ENCODE peak calls at places on chromosomes 11 and 22, in five cellular contexts. Y is activated CD4-positive, CD25-positive, alpha-beta regulatory T cell treated with anti-CD3 and anti-CD28 coated beads, Interleukin-2, amount 50 U/mL, for 16 hours; E is brain microvascular endothelial cell; J is nucleus accumbens; C is stimulated activated CD8-positive, alpha-beta memory T cell treated with anti-CD3 and anti-CD28 coated beads, Interleukin-15, amount 100 ng/mL, for 4 hours. A is an unnamed sample.

GRCh38 chr11:110184974-110185597 is 91.9 kb downstream of the ZC3H12C start:
- DNase-seq in Y (no peak), J (no peak), E (peak), C (no peak), A (peak)

GRCh38 chr11:125465254-125465653 is 30.8 kb downstream of the FEZ1 start:
- DNase-seq in E (no peak), J (no peak), Y (no peak), C (no peak), A (no peak)

GRCh38 chr11:13206086-13206640 is 71.4 kb upstream of the BMAL1 start:
- DNase-seq in Y (no peak), C (no peak), J (no peak), E (no peak), A (no peak)

GRCh38 chr11:118608268-118609214 is 1.1 kb downstream of the PHLDB1 start:
- DNase-seq in J (peak), Y (peak), C (peak), E (peak), A (no peak)

GRCh38 chr11:93817426-93818348 is 32.7 kb downstream of the VSTM5 start:
- DNase-seq in Y (no peak), J (no peak), C (no peak), E (no peak), A (no peak)

GRCh38 chr22:25141994-25142620 is 57.6 kb upstream of the CRYBB3 start:
- DNase-seq in E (no peak), Y (no peak), J (no peak), C (no peak), A (no peak)

GRCh38 chr11:23078289-23078971 is 218.2 kb upstream of the CCDC179 start:
- DNase-seq in Y (no peak), C (no peak), J (no peak), E (peak), A (peak)

GRCh38 chr11:81874627-81875026 is 859.0 kb downstream of the FAM181B start:
- DNase-seq in Y (no peak), J (no peak), C (no peak), E (no peak), A (no peak)

GRCh38 chr11:15941206-15941770 is 415.1 kb downstream of the SOX6 start:
- DNase-seq in Y (no peak), E (no peak), C (no peak), J (no peak), A (no peak)

GRCh38 chr11:112004389-112004788 is 20.8 kb upstream of the DLAT start:
- DNase-seq in C (no peak), J (no peak), E (peak), Y (no peak), A (no peak)

GRCh38 chr22:38412435-38413084 is 42.4 kb downstream of the KCNJ4 start:
- DNase-seq in J (no peak), C (no peak), E (no peak), Y (no peak), A (no peak)

GRCh38 chr11:113286509-113287497 is 27.6 kb upstream of the TTC12 start:
- DNase-seq in C (no peak), E (no peak), Y (no peak), J (no peak), A (no peak)

GRCh38 chr11:47108214-47108613 is 68.5 kb downstream of the ARFGAP2 start:
- DNase-seq in Y (no peak), C (no peak), E (no peak), J (no peak), A (no peak)

GRCh38 chr11:102452461-102453285 is at the start of gene TMEM123:
- DNase-seq in C (peak), J (peak), E (peak), Y (peak), A (peak)

GRCh38 chr11:61927501-61927900 is 10.1 kb upstream of the RAB3IL1 start:
- DNase-seq in J (no peak), C (no peak), Y (no peak), E (peak), A (no peak)

GRCh38 chr11:34959770-34960169 is 43.4 kb downstream of the PDHX start:
- DNase-seq in E (no peak), J (no peak), C (no peak), Y (no peak), A (no peak)

GRCh38 chr11:122556605-122557004 is 98.9 kb upstream of the UBASH3B start:
- DNase-seq in Y (no peak), J (no peak), C (no peak), E (no peak), A (no peak)

GRCh38 chr22:38737302-38738060 is 18.3 kb downstream of the SUN2 start:
- DNase-seq in J (no peak), Y (no peak), E (no peak), C (no peak), A (no peak)

GRCh38 chr11:80165763-80166162 is 724.9 kb upstream of the TENM4 start:
- DNase-seq in E (peak), C (no peak), J (no peak), Y (no peak), A (peak)

GRCh38 chr11:65208785-65209710 is 27.3 kb downstream of the CAPN1 start:
- DNase-seq in Y (no peak), C (no peak), E (no peak), J (no peak), A (no peak)

GRCh38 chr11:111996129-111996528 is 29.1 kb upstream of the DLAT start:
- DNase-seq in E (no peak), J (no peak), C (no peak), Y (no peak), A (no peak)

GRCh38 chr11:26849009-26849408 is 127.1 kb upstream of the SLC5A12 start:
- DNase-seq in E (no peak), J (no peak), Y (no peak), C (no peak), A (no peak)

GRCh38 chr11:64305691-64306562 is 603 bp downstream of the ESRRA start:
- DNase-seq in E (no peak), Y (peak), C (peak), J (peak), A (peak)

GRCh38 chr22:46394622-46395021 is 59.1 kb downstream of the TRMU start:
- DNase-seq in E (no peak), C (no peak), J (no peak), Y (no peak), A (no peak)

GRCh38 chr22:45338795-45339194 is 29.1 kb downstream of the FAM118A start:
- DNase-seq in J (no peak), Y (no peak), E (no peak), C (no peak), A (no peak)

GRCh38 chr11:117583063-117583801 is 213.8 kb downstream of the DSCAML1 start:
- DNase-seq in J (peak), Y (no peak), E (no peak), C (no peak), A (no peak)

GRCh38 chr22:20819471-20819870 is 39.1 kb downstream of the PI4KA start:
- DNase-seq in E (no peak), Y (no peak), C (no peak), J (no peak), A (no peak)

GRCh38 chr11:86152006-86152862 is 83.3 kb upstream of the PICALM start:
- DNase-seq in E (no peak), Y (no peak), J (peak), C (no peak), A (peak)